ENCODE peak calls at places on chromosome 14, in nine cellular contexts. One of them, this sample, is unnamed. For H3K36me3, the result is how much of the 10 kb centered on the place peaks cover.

GRCh38 chr14:93859957-93860356 is 67.2 kb upstream of the FAM181A start:
- DNase-seq in fibroblast of lung: no peak
- DNase-seq in Peyer's patch: no peak
- DNase-seq in GM23338: no peak
- DNase-seq in uterus: no peak
- DNase-seq in mucosa of descending colon: no peak
- DNase-seq in left lung: no peak
- DNase-seq in left ventricle myocardium inferior: no peak
- DNase-seq in sigmoid colon: no peak
- DNase-seq in this sample: no peak

GRCh38 chr14:55122441-55122986 is 6.5 kb upstream of the LGALS3 start:
- DNase-seq in fibroblast of lung: peak
- DNase-seq in Peyer's patch: peak
- DNase-seq in GM23338: no peak
- DNase-seq in uterus: no peak
- DNase-seq in mucosa of descending colon: peak
- DNase-seq in left lung: peak
- DNase-seq in left ventricle myocardium inferior: peak
- DNase-seq in sigmoid colon: no peak
- DNase-seq in this sample: no peak

GRCh38 chr14:105865266-105865903 is 339.0 kb downstream of the TMEM121 start:
- DNase-seq in fibroblast of lung: no peak
- DNase-seq in Peyer's patch: peak
- DNase-seq in GM23338: no peak
- DNase-seq in uterus: no peak
- DNase-seq in mucosa of descending colon: peak
- DNase-seq in left lung: no peak
- DNase-seq in left ventricle myocardium inferior: peak
- DNase-seq in sigmoid colon: peak
- DNase-seq in this sample: no peak

GRCh38 chr14:64828096-64828495 is 51.6 kb downstream of the SPTB start:
- DNase-seq in fibroblast of lung: no peak
- DNase-seq in Peyer's patch: no peak
- DNase-seq in GM23338: no peak
- DNase-seq in uterus: no peak
- DNase-seq in mucosa of descending colon: no peak
- DNase-seq in left lung: no peak
- DNase-seq in left ventricle myocardium inferior: no peak
- DNase-seq in sigmoid colon: no peak
- DNase-seq in this sample: no peak

GRCh38 chr14:91834571-91834970 is 32.8 kb downstream of the TC2N start:
- DNase-seq in fibroblast of lung: no peak
- DNase-seq in Peyer's patch: no peak
- DNase-seq in GM23338: peak
- DNase-seq in uterus: no peak
- DNase-seq in mucosa of descending colon: no peak
- DNase-seq in left lung: no peak
- DNase-seq in left ventricle myocardium inferior: no peak
- DNase-seq in sigmoid colon: no peak
- DNase-seq in this sample: no peak

GRCh38 chr14:49853572-49854375 is 1.2 kb upstream of the NEMF start:
- DNase-seq in fibroblast of lung: peak
- DNase-seq in Peyer's patch: peak
- DNase-seq in GM23338: peak
- DNase-seq in uterus: peak
- DNase-seq in mucosa of descending colon: peak
- DNase-seq in left lung: peak
- DNase-seq in left ventricle myocardium inferior: peak
- DNase-seq in sigmoid colon: peak
- DNase-seq in this sample: peak

GRCh38 chr14:57871487-57872080 is 5.7 kb upstream of the SLC35F4 start:
- DNase-seq in fibroblast of lung: peak
- DNase-seq in Peyer's patch: no peak
- DNase-seq in GM23338: peak
- DNase-seq in uterus: no peak
- DNase-seq in mucosa of descending colon: no peak
- DNase-seq in left lung: no peak
- DNase-seq in left ventricle myocardium inferior: no peak
- DNase-seq in sigmoid colon: no peak
- DNase-seq in this sample: no peak

GRCh38 chr14:18688346-18688745 is 87.4 kb downstream of the OR11H12 start:
- DNase-seq in fibroblast of lung: no peak
- DNase-seq in Peyer's patch: no peak
- DNase-seq in GM23338: no peak
- DNase-seq in uterus: no peak
- DNase-seq in mucosa of descending colon: no peak
- DNase-seq in left lung: no peak
- DNase-seq in left ventricle myocardium inferior: no peak
- DNase-seq in sigmoid colon: no peak
- DNase-seq in this sample: no peak

GRCh38 chr14:58280954-58281787 is 17.2 kb upstream of the ARID4A start:
- DNase-seq in fibroblast of lung: peak
- DNase-seq in Peyer's patch: no peak
- DNase-seq in GM23338: no peak
- DNase-seq in uterus: peak
- DNase-seq in mucosa of descending colon: no peak
- DNase-seq in left lung: no peak
- DNase-seq in left ventricle myocardium inferior: no peak
- DNase-seq in sigmoid colon: no peak
- DNase-seq in this sample: peak

GRCh38 chr14:88852632-88853031 is 28.2 kb downstream of the TTC8 start:
- DNase-seq in fibroblast of lung: no peak
- DNase-seq in Peyer's patch: no peak
- DNase-seq in GM23338: no peak
- DNase-seq in uterus: no peak
- DNase-seq in mucosa of descending colon: no peak
- DNase-seq in left lung: no peak
- DNase-seq in left ventricle myocardium inferior: no peak
- DNase-seq in sigmoid colon: no peak
- DNase-seq in this sample: no peak

GRCh38 chr14:75499084-75499875 is 23.0 kb upstream of the BATF start:
- DNase-seq in fibroblast of lung: no peak
- DNase-seq in Peyer's patch: no peak
- DNase-seq in GM23338: no peak
- DNase-seq in uterus: no peak
- DNase-seq in mucosa of descending colon: no peak
- DNase-seq in left lung: no peak
- DNase-seq in left ventricle myocardium inferior: no peak
- DNase-seq in sigmoid colon: no peak
- DNase-seq in this sample: peak

GRCh38 chr14:105072381-105072861 is 7.2 kb upstream of the GPR132 start:
- DNase-seq in fibroblast of lung: no peak
- DNase-seq in Peyer's patch: peak
- DNase-seq in GM23338: no peak
- DNase-seq in uterus: no peak
- DNase-seq in mucosa of descending colon: no peak
- DNase-seq in left lung: no peak
- DNase-seq in left ventricle myocardium inferior: no peak
- DNase-seq in sigmoid colon: no peak
- DNase-seq in this sample: no peak

GRCh38 chr14:35969310-35969709 is 143.2 kb downstream of the BRMS1L start:
- DNase-seq in fibroblast of lung: no peak
- DNase-seq in Peyer's patch: no peak
- DNase-seq in GM23338: no peak
- DNase-seq in uterus: no peak
- DNase-seq in mucosa of descending colon: no peak
- DNase-seq in left lung: no peak
- DNase-seq in left ventricle myocardium inferior: no peak
- DNase-seq in sigmoid colon: no peak
- DNase-seq in this sample: no peak

GRCh38 chr14:66979083-66979974 is 209.9 kb upstream of the GARIN2 start:
- DNase-seq in fibroblast of lung: no peak
- DNase-seq in Peyer's patch: no peak
- DNase-seq in GM23338: no peak
- DNase-seq in uterus: no peak
- DNase-seq in mucosa of descending colon: no peak
- DNase-seq in left lung: no peak
- DNase-seq in left ventricle myocardium inferior: no peak
- DNase-seq in sigmoid colon: no peak
- DNase-seq in this sample: no peak

GRCh38 chr14:100649173-100649519 is 61.9 kb upstream of the BEGAIN start:
- DNase-seq in fibroblast of lung: peak
- DNase-seq in Peyer's patch: no peak
- DNase-seq in GM23338: no peak
- DNase-seq in uterus: no peak
- DNase-seq in mucosa of descending colon: no peak
- DNase-seq in left lung: no peak
- DNase-seq in left ventricle myocardium inferior: no peak
- DNase-seq in sigmoid colon: no peak
- DNase-seq in this sample: no peak

GRCh38 chr14:88621090-88621489 is 58.3 kb downstream of the ZC3H14 start:
- DNase-seq in fibroblast of lung: peak
- DNase-seq in Peyer's patch: no peak
- DNase-seq in GM23338: no peak
- DNase-seq in uterus: no peak
- DNase-seq in mucosa of descending colon: no peak
- DNase-seq in left lung: no peak
- DNase-seq in left ventricle myocardium inferior: no peak
- DNase-seq in sigmoid colon: no peak
- DNase-seq in this sample: no peak

GRCh38 chr14:35783699-35784098 is 25.4 kb downstream of the RALGAPA1 start:
- DNase-seq in fibroblast of lung: no peak
- DNase-seq in Peyer's patch: no peak
- DNase-seq in GM23338: no peak
- DNase-seq in uterus: no peak
- DNase-seq in mucosa of descending colon: no peak
- DNase-seq in left lung: no peak
- DNase-seq in left ventricle myocardium inferior: no peak
- DNase-seq in sigmoid colon: no peak
- DNase-seq in this sample: no peak

GRCh38 chr14:100303925-100304324 is 2.3 kb downstream of the SLC25A29 start:
- DNase-seq in fibroblast of lung: no peak
- DNase-seq in Peyer's patch: no peak
- DNase-seq in GM23338: peak
- DNase-seq in uterus: no peak
- DNase-seq in mucosa of descending colon: no peak
- DNase-seq in left lung: no peak
- DNase-seq in left ventricle myocardium inferior: no peak
- DNase-seq in sigmoid colon: no peak
- DNase-seq in this sample: no peak

GRCh38 chr14:23364604-23365352 is at the start of gene EFS:
- DNase-seq in fibroblast of lung: peak
- DNase-seq in Peyer's patch: no peak
- DNase-seq in GM23338: peak
- DNase-seq in uterus: peak
- DNase-seq in mucosa of descending colon: peak
- DNase-seq in left lung: no peak
- DNase-seq in left ventricle myocardium inferior: peak
- DNase-seq in sigmoid colon: no peak
- DNase-seq in this sample: no peak
- H3K4me3 ChIP-seq in fibroblast of lung: peak
- H3K4me3 ChIP-seq in Peyer's patch: peak
- H3K4me3 ChIP-seq in GM23338: peak
- H3K4me3 ChIP-seq in uterus: peak
- H3K4me3 ChIP-seq in mucosa of descending colon: no peak
- H3K4me3 ChIP-seq in left lung: peak
- H3K4me3 ChIP-seq in left ventricle myocardium inferior: peak
- H3K4me3 ChIP-seq in sigmoid colon: peak
- H3K4me3 ChIP-seq in this sample: no peak

GRCh38 chr14:53470351-53471043 is 317.4 kb upstream of the DDHD1 start:
- DNase-seq in fibroblast of lung: peak
- DNase-seq in Peyer's patch: no peak
- DNase-seq in GM23338: no peak
- DNase-seq in uterus: no peak
- DNase-seq in mucosa of descending colon: no peak
- DNase-seq in left lung: peak
- DNase-seq in left ventricle myocardium inferior: peak
- DNase-seq in sigmoid colon: no peak
- DNase-seq in this sample: no peak

GRCh38 chr14:53472306-53472705 is 319.2 kb upstream of the DDHD1 start:
- DNase-seq in fibroblast of lung: no peak
- DNase-seq in Peyer's patch: no peak
- DNase-seq in GM23338: no peak
- DNase-seq in uterus: no peak
- DNase-seq in mucosa of descending colon: no peak
- DNase-seq in left lung: no peak
- DNase-seq in left ventricle myocardium inferior: no peak
- DNase-seq in sigmoid colon: no peak
- DNase-seq in this sample: no peak

GRCh38 chr14:53478174-53478573 is 325.1 kb upstream of the DDHD1 start:
- DNase-seq in fibroblast of lung: no peak
- DNase-seq in Peyer's patch: no peak
- DNase-seq in GM23338: no peak
- DNase-seq in uterus: no peak
- DNase-seq in mucosa of descending colon: no peak
- DNase-seq in left lung: no peak
- DNase-seq in left ventricle myocardium inferior: no peak
- DNase-seq in sigmoid colon: no peak
- DNase-seq in this sample: no peak

GRCh38 chr14:53468876-53469275 is 315.8 kb upstream of the DDHD1 start:
- DNase-seq in fibroblast of lung: no peak
- DNase-seq in Peyer's patch: no peak
- DNase-seq in GM23338: no peak
- DNase-seq in uterus: no peak
- DNase-seq in mucosa of descending colon: no peak
- DNase-seq in left lung: no peak
- DNase-seq in left ventricle myocardium inferior: no peak
- DNase-seq in sigmoid colon: no peak
- DNase-seq in this sample: no peak

GRCh38 chr14:53473480-53473879 is 320.4 kb upstream of the DDHD1 start:
- DNase-seq in fibroblast of lung: no peak
- DNase-seq in Peyer's patch: no peak
- DNase-seq in GM23338: no peak
- DNase-seq in uterus: no peak
- DNase-seq in mucosa of descending colon: no peak
- DNase-seq in left lung: no peak
- DNase-seq in left ventricle myocardium inferior: no peak
- DNase-seq in sigmoid colon: no peak
- DNase-seq in this sample: no peak
- TF ChIP-seq CTCF in fibroblast of lung: no peak
- TF ChIP-seq CTCF in Peyer's patch: no peak
- TF ChIP-seq CTCF in GM23338: no peak
- TF ChIP-seq CTCF in uterus: no peak
- TF ChIP-seq CTCF in mucosa of descending colon: no peak
- TF ChIP-seq CTCF in left lung: no peak
- TF ChIP-seq CTCF in left ventricle myocardium inferior: no peak
- TF ChIP-seq CTCF in sigmoid colon: no peak
- TF ChIP-seq CTCF in this sample: no peak

DNA sequence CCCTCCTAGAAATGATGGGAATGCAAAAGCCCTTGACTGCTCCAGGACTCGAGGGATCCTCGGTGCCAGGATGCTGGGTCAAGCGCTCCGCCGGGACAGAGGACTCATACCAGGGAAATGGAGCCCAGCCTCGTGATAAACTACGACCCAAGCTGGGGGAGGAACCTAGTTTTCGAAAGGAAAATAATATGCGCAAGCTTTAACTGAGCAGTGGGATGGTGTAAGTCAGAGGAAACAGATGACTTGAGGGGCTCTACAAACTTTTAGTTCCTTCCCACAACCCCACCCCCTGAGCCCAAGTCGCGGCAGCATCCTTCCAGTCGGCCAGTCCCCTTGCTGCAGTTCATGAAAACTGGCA is 654 bp upstream of the SUPT16H start:
- DNase-seq in fibroblast of lung: no peak
- DNase-seq in Peyer's patch: no peak
- DNase-seq in GM23338: no peak
- DNase-seq in uterus: no peak
- DNase-seq in mucosa of descending colon: no peak
- DNase-seq in left lung: no peak
- DNase-seq in left ventricle myocardium inferior: no peak
- DNase-seq in sigmoid colon: no peak
- DNase-seq in this sample: no peak
- H3K36me3 ChIP-seq in fibroblast of lung: under half
- H3K36me3 ChIP-seq in Peyer's patch: under half
- H3K36me3 ChIP-seq in GM23338: under half
- H3K36me3 ChIP-seq in uterus: under half
- H3K36me3 ChIP-seq in mucosa of descending colon: under half
- H3K36me3 ChIP-seq in left lung: under half
- H3K36me3 ChIP-seq in left ventricle myocardium inferior: under half
- H3K36me3 ChIP-seq in sigmoid colon: under half
- H3K36me3 ChIP-seq in this sample: under half

GRCh38 chr14:95577067-95577800 is 42.4 kb downstream of the GLRX5 start:
- DNase-seq in fibroblast of lung: no peak
- DNase-seq in Peyer's patch: no peak
- DNase-seq in GM23338: no peak
- DNase-seq in uterus: no peak
- DNase-seq in mucosa of descending colon: no peak
- DNase-seq in left lung: no peak
- DNase-seq in left ventricle myocardium inferior: no peak
- DNase-seq in sigmoid colon: no peak
- DNase-seq in this sample: peak
- H3K4me3 ChIP-seq in fibroblast of lung: no peak
- H3K4me3 ChIP-seq in Peyer's patch: no peak
- H3K4me3 ChIP-seq in GM23338: no peak
- H3K4me3 ChIP-seq in uterus: no peak
- H3K4me3 ChIP-seq in mucosa of descending colon: no peak
- H3K4me3 ChIP-seq in left lung: no peak
- H3K4me3 ChIP-seq in left ventricle myocardium inferior: no peak
- H3K4me3 ChIP-seq in sigmoid colon: no peak
- H3K4me3 ChIP-seq in this sample: peak